ENCODE peak calls at places on chromosomes 12 and 14, in seven cellular contexts. J is mesendoderm, P is IMR-90, T is H9, D is neuronal stem cell, Q is H1, I is mesenchymal stem cell. S is an unnamed sample.

GRCh38 chr12:53431187-53431586 is 7.5 kb downstream of the AMHR2 start:
- DNase-seq in J (no peak), P (peak; percentile 49), T (no peak), D (no peak), Q (no peak), I (no peak), S (no peak)

GRCh38 chr12:77213316-77213715 is 147.9 kb upstream of the E2F7 start:
- DNase-seq in J (no peak), P (no peak), T (no peak), D (no peak), Q (no peak), I (no peak), S (no peak)

GRCh38 chr12:27185234-27186045 is 58.6 kb upstream of the STK38L start:
- DNase-seq in J (no peak), P (peak; percentile 91), T (no peak), D (no peak), Q (no peak), I (peak; percentile 83), S (no peak)

GRCh38 chr12:19546611-19547162 is 107.4 kb downstream of the AEBP2 start:
- DNase-seq in J (no peak), P (peak; percentile 54), T (no peak), D (no peak), Q (no peak), I (peak; percentile 22), S (no peak)

GRCh38 chr12:89468648-89469326 is 55.8 kb downstream of the GALNT4 start:
- DNase-seq in J (no peak), P (no peak), T (no peak), D (no peak), Q (no peak), I (no peak), S (no peak)

GRCh38 chr12:48933664-48934311 is 8.5 kb upstream of the FKBP11 start:
- DNase-seq in J (no peak), P (no peak), T (no peak), D (no peak), Q (no peak), I (no peak), S (no peak)

GRCh38 chr12:68827895-68828294 is 19.9 kb downstream of the MDM2 start:
- DNase-seq in J (no peak), P (no peak), T (no peak), D (no peak), Q (no peak), I (no peak), S (no peak)

GRCh38 chr12:5085896-5086295 is 42.2 kb downstream of the KCNA5 start:
- DNase-seq in J (no peak), P (peak; percentile 97), T (no peak), D (no peak), Q (no peak), I (peak; percentile 5), S (no peak)

GRCh38 chr14:73743431-73743931 is 29.3 kb upstream of the PNMA1 start:
- DNase-seq in J (no peak), P (no peak), T (peak; percentile 18), D (no peak), Q (no peak), I (peak; percentile 79), S (no peak)

DNA sequence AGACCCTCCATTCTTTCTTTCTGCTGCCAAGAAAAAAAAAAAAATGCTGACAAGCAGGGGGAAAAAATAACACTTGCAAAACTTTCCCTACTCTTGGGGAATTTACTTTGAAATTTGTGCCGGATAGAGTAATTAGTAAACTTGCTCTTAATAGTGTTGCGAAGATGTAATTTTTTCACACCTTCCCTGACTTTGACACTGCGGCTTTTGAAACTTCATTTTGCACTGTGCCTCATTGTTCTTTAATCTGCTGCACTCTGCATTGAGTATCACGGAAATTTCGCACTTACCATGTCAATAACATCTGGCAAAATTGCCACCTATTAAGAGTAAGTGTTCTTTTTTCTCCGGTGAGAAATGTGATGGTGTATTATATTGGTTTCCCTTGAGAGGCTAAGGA is 596.1 kb downstream of the VRK1 start:
- DNase-seq in J (no peak), P (no peak), T (no peak), D (no peak), Q (no peak), I (no peak), S (no peak)
- H2AK5ac ChIP-seq in J (no peak overlapping the region), P (no peak overlapping the region), T (no peak overlapping the region), D (no peak overlapping the region), Q (no peak overlapping the region), I (no peak overlapping the region), S (no peak overlapping the region)

DNA sequence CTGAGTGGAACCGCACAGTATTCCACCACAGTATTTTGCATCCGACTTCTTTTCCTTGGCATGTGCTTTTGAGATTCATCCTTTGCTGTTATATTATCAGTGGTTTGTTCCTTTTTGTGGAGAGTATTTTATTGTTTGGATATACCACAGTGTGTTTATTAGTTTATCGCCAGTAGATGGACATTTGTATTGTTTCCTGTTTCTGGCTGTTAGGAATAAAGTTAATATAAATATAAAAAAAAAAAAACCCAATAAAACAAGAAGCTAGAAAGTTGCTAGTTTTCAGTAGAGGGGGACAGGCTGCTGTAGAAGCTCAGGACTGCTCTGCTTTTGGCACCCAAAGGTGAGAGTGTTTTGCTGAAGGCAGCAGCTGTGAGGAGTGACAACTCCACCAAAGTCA is 62.0 kb upstream of the EEA1 start:
- DNase-seq in J (no peak), P (no peak), T (no peak), D (no peak), Q (no peak), I (no peak), S (no peak)
- H2AK5ac ChIP-seq in J (no peak overlapping the region), P (peak overlapping the region; percentile 82), T (no peak overlapping the region), D (no peak overlapping the region), Q (no peak overlapping the region), I (no peak overlapping the region), S (no peak overlapping the region)

GRCh38 chr14:38186217-38186616 is 21.5 kb upstream of the SSTR1 start:
- DNase-seq in J (no peak), P (no peak), T (no peak), D (no peak), Q (no peak), I (no peak), S (no peak)
- H2AK5ac ChIP-seq in J (no peak overlapping the region), P (no peak overlapping the region), T (no peak overlapping the region), D (no peak overlapping the region), Q (peak overlapping the region; percentile 47), I (no peak overlapping the region), S (no peak overlapping the region)

GRCh38 chr12:103957865-103958388 is 7.7 kb upstream of the TDG start:
- DNase-seq in J (no peak), P (no peak), T (no peak), D (no peak), Q (no peak), I (no peak), S (no peak)
- H2AK5ac ChIP-seq in J (no peak overlapping the region), P (no peak overlapping the region), T (no peak overlapping the region), D (no peak overlapping the region), Q (no peak overlapping the region), I (no peak overlapping the region), S (no peak overlapping the region)

DNA sequence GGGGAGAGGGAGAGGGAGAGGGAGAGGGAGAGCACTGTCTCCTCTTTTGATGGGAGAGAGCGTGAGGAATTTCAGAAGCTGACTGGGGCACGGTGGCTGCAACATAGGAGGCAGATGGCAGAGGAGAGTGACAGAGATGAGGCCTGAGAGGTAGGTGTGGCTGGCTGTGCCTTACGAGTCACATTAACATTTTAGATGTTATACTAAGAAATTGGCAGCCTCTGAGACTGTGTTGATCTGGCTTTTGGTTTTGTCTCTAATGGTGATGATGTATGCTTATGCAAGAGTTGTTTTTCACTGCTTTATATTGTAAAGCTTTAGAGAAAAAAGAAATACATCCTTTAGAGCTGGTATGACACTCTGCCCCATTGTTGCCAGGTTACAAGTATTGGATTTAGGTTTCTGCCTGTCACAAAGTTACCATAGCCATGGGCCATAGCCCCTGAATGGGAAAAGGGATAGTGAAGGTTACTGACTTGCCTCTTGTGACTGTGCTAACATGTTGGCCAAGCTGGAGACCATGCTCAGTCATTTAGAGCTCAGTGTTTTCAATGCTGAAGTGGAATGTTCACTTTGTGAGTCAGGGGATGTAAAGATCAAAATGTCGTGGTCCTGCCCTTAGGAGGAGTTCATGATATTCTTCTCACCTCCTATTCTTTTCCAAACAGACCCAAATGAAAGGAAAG is 186.2 kb downstream of the SYNE2 start:
- DNase-seq in J (no peak), P (peak; percentile 12), T (no peak), D (no peak), Q (no peak), I (no peak), S (no peak)
- H2AK5ac ChIP-seq in J (no peak overlapping the region), P (no peak overlapping the region), T (no peak overlapping the region), D (no peak overlapping the region), Q (no peak overlapping the region), I (no peak overlapping the region), S (no peak overlapping the region)

DNA sequence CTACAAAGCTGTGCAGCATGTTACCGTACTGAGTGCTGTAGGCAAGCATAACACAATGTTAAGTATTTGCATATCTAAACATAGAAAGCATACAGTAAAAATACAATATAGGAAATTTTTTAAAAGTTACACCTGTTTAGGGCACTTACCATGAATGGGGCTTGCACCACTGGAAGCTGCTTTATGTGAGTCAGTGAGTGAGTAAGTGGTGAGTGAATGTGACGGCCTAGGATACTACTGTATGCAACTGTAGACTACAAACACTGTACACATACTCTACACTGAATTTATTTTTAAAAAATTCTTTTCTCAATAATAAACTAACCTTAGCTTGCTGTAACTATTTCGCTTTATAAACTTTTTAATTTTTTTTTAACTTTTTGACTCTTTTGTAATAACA is 82.1 kb upstream of the FSCB start:
- DNase-seq in J (no peak), P (no peak), T (no peak), D (no peak), Q (no peak), I (no peak), S (peak; percentile 13)
- H2AK5ac ChIP-seq in J (no peak overlapping the region), P (no peak overlapping the region), T (no peak overlapping the region), D (no peak overlapping the region), Q (no peak overlapping the region), I (no peak overlapping the region), S (no peak overlapping the region)